ENCODE peak calls at places on chromosomes 4 and X, in eight cellular contexts. A is foreskin keratinocyte; V is CD4-positive, alpha-beta T cell; U is right lobe of liver; B is SJCRH30; Q is cardiac muscle cell; N is fibroblast of lung; S is small intestine. E is an unnamed sample.

GRCh38 chr4:122152699-122153328 is 683 bp downstream of the BLTP1 start:
- DNase-seq in A (no peak), V (no peak), U (peak), B (peak), Q (peak), N (peak), S (peak), E (peak)

GRCh38 chrX:17768997-17769396 is 31.7 kb downstream of the SCML1 start:
- DNase-seq in A (no peak), V (no peak), U (no peak), B (peak), Q (no peak), N (no peak), S (no peak), E (no peak)

GRCh38 chr4:101795704-101796103 is 5.2 kb downstream of the BANK1 start:
- DNase-seq in A (no peak), V (no peak), U (no peak), B (peak), Q (no peak), N (no peak), S (no peak), E (peak)

GRCh38 chrX:110006826-110007375 is 4.0 kb downstream of the TMEM164 start:
- DNase-seq in A (no peak), V (no peak), U (no peak), B (no peak), Q (no peak), N (peak), S (no peak), E (no peak)

GRCh38 chrX:38860106-38861013 is 59.1 kb downstream of the MID1IP1 start:
- DNase-seq in A (no peak), V (no peak), U (no peak), B (no peak), Q (no peak), N (no peak), S (peak), E (no peak)

GRCh38 chr4:81504685-81505598 is 33.2 kb upstream of the RASGEF1B start:
- DNase-seq in A (no peak), V (peak), U (peak), B (no peak), Q (no peak), N (peak), S (peak), E (peak)

GRCh38 chrX:13468096-13468495 is 101.3 kb upstream of the EGFL6 start:
- DNase-seq in A (no peak), V (no peak), U (no peak), B (peak), Q (no peak), N (no peak), S (no peak), E (no peak)

GRCh38 chr4:55554453-55555030 is 7.8 kb upstream of the CLOCK start:
- DNase-seq in A (peak), V (no peak), U (no peak), B (no peak), Q (peak), N (peak), S (peak), E (no peak)

GRCh38 chr4:56655209-56655626 is 25.9 kb downstream of the HOPX start:
- DNase-seq in A (no peak), V (no peak), U (no peak), B (no peak), Q (peak), N (peak), S (peak), E (no peak)

GRCh38 chrX:13598877-13599276 is 29.5 kb downstream of the EGFL6 start:
- DNase-seq in A (no peak), V (no peak), U (no peak), B (peak), Q (no peak), N (peak), S (no peak), E (no peak)

GRCh38 chr4:160510925-160511324 is 1408.0 kb downstream of the RAPGEF2 start:
- DNase-seq in A (peak), V (no peak), U (no peak), B (no peak), Q (no peak), N (no peak), S (no peak), E (no peak)

GRCh38 chrX:19552793-19553192 is 37.5 kb upstream of the MAP3K15 start:
- DNase-seq in A (no peak), V (no peak), U (no peak), B (no peak), Q (no peak), N (no peak), S (no peak), E (no peak)

GRCh38 chrX:31550169-31550568 is 478.3 kb upstream of the FTHL17 start:
- DNase-seq in A (no peak), V (no peak), U (no peak), B (no peak), Q (no peak), N (no peak), S (no peak), E (no peak)

GRCh38 chr4:113539408-113539807 is 222.1 kb downstream of the CAMK2D start:
- DNase-seq in A (peak), V (no peak), U (no peak), B (no peak), Q (no peak), N (peak), S (no peak), E (no peak)

GRCh38 chr4:168831919-168832745 is 177.9 kb downstream of the CBR4 start:
- DNase-seq in A (no peak), V (peak), U (peak), B (peak), Q (peak), N (peak), S (peak), E (peak)

GRCh38 chr4:55132775-55133174 is 7.4 kb upstream of the KDR start:
- DNase-seq in A (no peak), V (no peak), U (no peak), B (no peak), Q (no peak), N (no peak), S (no peak), E (no peak)

GRCh38 chr4:26827798-26828197 is 32.8 kb upstream of the STIM2 start:
- DNase-seq in A (no peak), V (no peak), U (no peak), B (no peak), Q (no peak), N (no peak), S (peak), E (no peak)

GRCh38 chr4:137390141-137390540 is 142.2 kb downstream of the PCDH18 start:
- DNase-seq in A (no peak), V (no peak), U (no peak), B (no peak), Q (no peak), N (peak), S (no peak), E (no peak)

GRCh38 chrX:40971736-40972135 is 113.5 kb upstream of the USP9X start:
- DNase-seq in A (no peak), V (no peak), U (no peak), B (no peak), Q (no peak), N (peak), S (peak), E (no peak)

GRCh38 chr4:19494958-19495357 is 756.7 kb upstream of the SLIT2 start:
- DNase-seq in A (peak), V (no peak), U (no peak), B (no peak), Q (no peak), N (peak), S (no peak), E (no peak)

GRCh38 chr4:98687876-98688275 is 29.5 kb upstream of the TSPAN5 start:
- DNase-seq in A (no peak), V (no peak), U (no peak), B (no peak), Q (no peak), N (no peak), S (no peak), E (no peak)

GRCh38 chrX:119826399-119826959 is 26.3 kb downstream of the UPF3B start:
- DNase-seq in A (no peak), V (no peak), U (no peak), B (peak), Q (no peak), N (peak), S (peak), E (no peak)

GRCh38 chr4:98000940-98001339 is 142.3 kb downstream of the STPG2 start:
- DNase-seq in A (no peak), V (no peak), U (no peak), B (no peak), Q (no peak), N (no peak), S (no peak), E (no peak)

GRCh38 chr4:54575919-54576318 is 81.8 kb upstream of the KIT start:
- DNase-seq in A (no peak), V (no peak), U (no peak), B (no peak), Q (no peak), N (no peak), S (no peak), E (no peak)

GRCh38 chrX:1487401-1487800 is 34.7 kb upstream of the ASMTL start:
- DNase-seq in A (no peak), V (no peak), U (peak), B (no peak), Q (no peak), N (no peak), S (no peak), E (no peak)

GRCh38 chr4:182297659-182298058 is 54.5 kb downstream of the TENM3 start:
- DNase-seq in A (no peak), V (no peak), U (no peak), B (peak), Q (no peak), N (peak), S (no peak), E (no peak)

GRCh38 chr4:38523524-38524448 is 140.2 kb upstream of the KLF3 start:
- DNase-seq in A (peak), V (no peak), U (no peak), B (no peak), Q (no peak), N (no peak), S (no peak), E (no peak)

GRCh38 chrX:119201570-119201969 is 34.5 kb upstream of the PGRMC1 start:
- DNase-seq in A (no peak), V (no peak), U (no peak), B (no peak), Q (no peak), N (no peak), S (no peak), E (no peak)

GRCh38 chr4:55123791-55124190 is 1.6 kb downstream of the KDR start:
- DNase-seq in A (no peak), V (no peak), U (no peak), B (no peak), Q (peak), N (no peak), S (no peak), E (no peak)

GRCh38 chr4:93788712-93789111 is 39.8 kb upstream of the ATOH1 start:
- DNase-seq in A (no peak), V (no peak), U (no peak), B (peak), Q (peak), N (peak), S (peak), E (peak)

GRCh38 chr4:117134386-117134785 is 49.0 kb upstream of the TRAM1L1 start:
- DNase-seq in A (peak), V (no peak), U (no peak), B (peak), Q (peak), N (peak), S (peak), E (peak)

GRCh38 chrX:1137531-1137930 is 74.9 kb downstream of the CRLF2 start:
- DNase-seq in A (no peak), V (no peak), U (no peak), B (no peak), Q (no peak), N (no peak), S (no peak), E (no peak)

GRCh38 chrX:40207626-40208025 is 109.9 kb upstream of the BCOR start:
- DNase-seq in A (no peak), V (no peak), U (no peak), B (no peak), Q (no peak), N (no peak), S (peak), E (no peak)

GRCh38 chr4:41438564-41438963 is 99.4 kb upstream of the LIMCH1 start:
- DNase-seq in A (peak), V (no peak), U (no peak), B (no peak), Q (no peak), N (no peak), S (no peak), E (peak)

GRCh38 chr4:152959080-152959479 is 23.0 kb downstream of the FHDC1 start:
- DNase-seq in A (no peak), V (no peak), U (no peak), B (no peak), Q (no peak), N (no peak), S (no peak), E (no peak)

GRCh38 chr4:152961041-152961751 is 25.1 kb downstream of the FHDC1 start:
- DNase-seq in A (no peak), V (no peak), U (no peak), B (no peak), Q (no peak), N (peak), S (no peak), E (no peak)

GRCh38 chr4:152956167-152956566 is 20.0 kb downstream of the FHDC1 start:
- DNase-seq in A (no peak), V (no peak), U (no peak), B (no peak), Q (no peak), N (no peak), S (no peak), E (no peak)

GRCh38 chr4:152956650-152957436 is 20.7 kb downstream of the FHDC1 start:
- DNase-seq in A (no peak), V (no peak), U (no peak), B (peak), Q (peak), N (peak), S (peak), E (no peak)

DNA sequence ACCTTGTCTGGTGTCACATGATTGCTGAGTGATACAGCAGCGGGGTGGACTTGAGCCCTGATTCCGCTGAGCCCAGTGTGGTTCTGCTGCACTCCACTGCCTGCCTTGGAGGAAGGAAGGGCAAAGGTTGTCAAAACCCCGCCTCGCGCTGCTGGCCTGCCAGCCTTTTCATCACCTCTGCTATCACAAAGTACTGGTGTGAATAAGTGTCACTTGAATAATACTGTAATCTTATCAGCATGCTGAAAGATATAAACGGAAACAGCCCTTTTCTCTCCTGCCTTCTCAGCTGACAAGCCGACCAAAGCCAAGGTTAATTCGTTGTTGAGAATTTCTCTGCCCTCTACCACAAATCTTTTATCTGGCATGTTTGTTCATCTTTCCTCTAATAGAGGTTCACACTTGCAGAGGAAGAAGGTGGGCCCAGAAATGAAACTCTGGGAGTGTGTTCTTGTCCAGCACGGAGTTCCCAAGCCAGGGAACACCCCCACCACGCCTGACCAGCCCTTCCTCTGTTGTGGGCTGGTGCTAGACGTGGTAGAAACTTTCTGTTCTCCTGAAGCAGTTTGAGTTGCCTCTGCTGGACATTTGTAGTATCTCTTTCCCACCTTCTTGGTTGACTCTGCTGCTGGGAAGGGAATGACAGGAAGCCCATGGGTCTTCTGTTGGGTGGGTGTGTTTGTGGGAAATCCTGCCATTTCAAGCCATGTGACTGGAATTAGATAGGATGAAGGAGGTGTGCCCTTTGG is 21.5 kb downstream of the FHDC1 start:
- DNase-seq in A (no peak), V (no peak), U (peak), B (peak), Q (peak), N (no peak), S (peak), E (no peak)
- H3K27ac ChIP-seq in A (no peak), V (no peak), U (no peak), B (peak), Q (peak), N (no peak), S (peak), E (no peak)

DNA sequence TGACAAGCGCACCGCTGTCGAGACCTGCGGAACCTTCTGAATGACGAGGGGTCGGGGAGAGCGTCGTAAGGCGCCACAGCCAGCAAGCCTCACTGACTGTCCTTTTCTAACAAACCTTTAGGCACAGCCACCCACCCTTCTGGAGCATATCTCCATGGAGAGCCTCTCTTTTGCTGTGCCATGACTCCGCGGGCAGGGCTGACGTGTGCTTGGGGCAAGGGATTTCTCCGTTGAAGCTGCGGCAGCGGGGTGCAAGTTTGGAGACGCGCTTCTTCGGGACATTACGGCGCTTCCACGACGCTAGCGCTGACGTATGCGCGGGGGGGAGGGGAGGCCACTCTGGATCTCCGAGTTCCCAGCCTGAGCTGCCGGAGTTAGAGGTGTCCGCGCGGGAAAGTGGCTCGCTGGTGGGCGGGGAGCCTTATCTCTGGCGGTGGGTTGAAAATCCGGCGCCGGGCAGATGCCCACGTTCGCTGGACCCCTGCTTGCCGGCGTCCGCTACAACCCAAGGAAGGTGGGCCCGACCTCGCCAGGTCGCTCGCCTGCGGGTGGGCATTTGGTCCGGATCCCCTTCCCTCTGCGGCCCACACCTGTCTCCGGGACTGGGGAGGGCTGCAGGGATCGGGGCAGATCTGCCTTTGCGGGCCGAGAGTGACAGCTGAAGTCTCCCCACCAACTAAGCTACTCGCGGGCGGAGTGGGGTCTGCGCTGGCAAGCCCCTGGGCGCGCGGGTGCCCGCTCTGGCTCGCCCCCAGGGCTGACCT is 540 bp upstream of the SLC10A7 start:
- DNase-seq in A (peak), V (peak), U (peak), B (peak), Q (peak), N (peak), S (peak), E (peak)
- H3K27ac ChIP-seq in A (peak), V (peak), U (peak), B (peak), Q (peak), N (peak), S (no peak), E (peak)

DNA sequence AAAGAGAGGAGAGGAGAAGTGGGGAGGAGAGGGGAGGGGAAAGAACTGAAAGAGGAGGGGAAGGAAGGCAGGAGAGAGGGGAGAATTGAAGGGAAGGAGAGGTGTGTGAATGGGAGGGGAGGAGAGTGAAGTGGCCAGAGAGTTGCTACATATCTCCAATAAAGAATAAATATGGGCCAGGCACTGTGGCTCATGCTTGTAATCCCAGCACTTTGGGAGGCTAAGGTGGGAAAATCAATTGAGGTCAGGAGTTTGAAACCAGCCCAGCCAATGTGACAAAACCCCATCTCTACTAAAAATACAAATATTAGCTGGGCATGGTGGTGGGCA is 482.4 kb downstream of the NAF1 start:
- DNase-seq in A (no peak), V (no peak), U (no peak), B (no peak), Q (no peak), N (no peak), S (no peak), E (no peak)
- H3K27ac ChIP-seq in A (no peak), V (no peak), U (no peak), B (no peak), Q (no peak), N (no peak), S (no peak), E (no peak)

GRCh38 chr4:184792334-184792733 is 33.4 kb downstream of the ACSL1 start:
- DNase-seq in A (no peak), V (no peak), U (no peak), B (peak), Q (no peak), N (peak), S (no peak), E (no peak)
- H3K27ac ChIP-seq in A (no peak), V (no peak), U (peak), B (no peak), Q (peak), N (no peak), S (no peak), E (no peak)

GRCh38 chr4:2797188-2797544 is 4.3 kb downstream of the SH3BP2 start:
- DNase-seq in A (no peak), V (no peak), U (peak), B (no peak), Q (no peak), N (no peak), S (no peak), E (peak)

GRCh38 chr4:2794707-2795557 is 2.0 kb downstream of the SH3BP2 start:
- DNase-seq in A (no peak), V (no peak), U (peak), B (no peak), Q (no peak), N (peak), S (no peak), E (peak)

GRCh38 chr4:2793920-2794706 is 1.2 kb downstream of the SH3BP2 start:
- DNase-seq in A (no peak), V (no peak), U (peak), B (no peak), Q (no peak), N (peak), S (peak), E (peak)

GRCh38 chr4:2796261-2797187 is 3.6 kb downstream of the SH3BP2 start:
- DNase-seq in A (peak), V (no peak), U (peak), B (peak), Q (no peak), N (peak), S (peak), E (peak)

DNA sequence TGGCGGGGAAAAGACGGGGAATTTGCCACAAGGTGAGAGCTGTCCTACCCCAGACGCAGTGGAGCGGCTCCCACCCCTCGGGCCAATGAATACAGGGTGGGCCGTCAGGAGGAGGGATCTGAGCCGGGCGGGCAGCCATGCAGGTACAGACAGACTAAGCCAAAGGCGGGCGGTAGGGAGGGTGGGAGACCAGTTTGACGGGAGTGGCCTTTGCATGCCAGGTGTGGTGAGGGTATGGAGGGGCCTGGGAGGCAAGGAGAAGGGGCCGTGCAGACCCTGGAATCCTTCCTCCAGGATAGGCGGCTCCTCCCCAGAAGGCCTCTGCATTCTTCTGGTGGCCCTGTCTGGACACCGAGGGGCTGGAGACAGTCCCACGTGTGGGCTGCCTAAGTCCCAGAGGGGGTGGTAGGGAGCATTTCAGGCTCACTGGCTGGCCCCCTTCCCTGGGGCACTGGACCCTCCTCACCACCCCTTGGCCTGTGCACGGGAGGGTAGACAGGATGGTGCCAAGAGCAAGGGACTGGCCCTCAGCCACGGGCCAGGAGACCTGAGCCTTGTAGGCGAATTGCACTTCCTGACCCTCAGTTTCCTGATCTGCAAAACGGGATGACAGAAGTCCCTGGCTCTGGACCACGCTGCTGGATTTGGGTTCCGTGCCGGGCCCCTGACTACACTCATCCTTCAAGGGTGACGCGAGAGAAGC is 2.8 kb downstream of the SH3BP2 start:
- DNase-seq in A (no peak), V (no peak), U (peak), B (no peak), Q (no peak), N (no peak), S (no peak), E (no peak)
- H3K27ac ChIP-seq in A (peak), V (no peak), U (peak), B (no peak), Q (no peak), N (no peak), S (peak), E (no peak)

GRCh38 chr4:5710962-5711478 is at the start of gene EVC:
- DNase-seq in A (peak), V (no peak), U (no peak), B (peak), Q (peak), N (peak), S (no peak), E (peak)
- H3K27ac ChIP-seq in A (peak), V (no peak), U (no peak), B (peak), Q (no peak), N (peak), S (no peak), E (peak)